ENCODE peak calls at places on chromosome 15, in seven cellular contexts. L is left ventricle myocardium inferior, G is right atrium auricular region, Q is foreskin fibroblast, W is ovary, O is WERI-Rb-1, Y is astrocyte of the cerebellum. X is an unnamed sample.

GRCh38 chr15:77738441-77739437 is 106.0 kb upstream of the LINGO1 start:
- DNase-seq in Q (no peak), L (no peak), Y (no peak), W (no peak), O (no peak), G (no peak), X (no peak)

GRCh38 chr15:72136170-72137051 is 18.2 kb downstream of the SENP8 start:
- DNase-seq in O (no peak), G (no peak), L (no peak), Y (peak), Q (no peak), W (no peak), X (no peak)

GRCh38 chr15:28043625-28044520 is 55.2 kb downstream of the OCA2 start:
- DNase-seq in Y (no peak), O (no peak), L (no peak), Q (no peak), W (no peak), G (no peak), X (no peak)

GRCh38 chr15:90264649-90265048 is 823 bp upstream of the NGRN start:
- DNase-seq in W (no peak), O (no peak), L (no peak), Q (no peak), G (no peak), Y (no peak), X (no peak)

GRCh38 chr15:67167131-67167530 is 87.3 kb downstream of the AAGAB start:
- DNase-seq in L (no peak), W (no peak), O (no peak), Y (no peak), Q (no peak), G (no peak), X (no peak)

GRCh38 chr15:48778338-48778730 is 32.5 kb downstream of the CEP152 start:
- DNase-seq in Q (no peak), L (no peak), W (no peak), Y (no peak), G (no peak), O (no peak), X (no peak)

GRCh38 chr15:48802257-48802656 is 8.6 kb downstream of the CEP152 start:
- DNase-seq in O (no peak), G (no peak), Q (no peak), W (no peak), L (no peak), Y (no peak), X (no peak)

GRCh38 chr15:73994912-73995622 is 551 bp downstream of the PML start:
- DNase-seq in Y (no peak), G (peak), O (no peak), W (peak), Q (no peak), L (no peak), X (peak)

GRCh38 chr15:98823012-98823458 is 174.7 kb downstream of the IGF1R start:
- DNase-seq in W (no peak), G (no peak), Q (peak), L (no peak), O (no peak), Y (peak), X (no peak)

GRCh38 chr15:90638241-90638691 is 78.9 kb upstream of the BLM start:
- DNase-seq in Y (no peak), Q (no peak), W (no peak), L (no peak), G (no peak), O (peak), X (no peak)

GRCh38 chr15:53869044-53869805 is 109.0 kb upstream of the UNC13C start:
- DNase-seq in Y (no peak), L (no peak), O (peak), G (no peak), W (no peak), Q (no peak), X (no peak)

GRCh38 chr15:71752604-71753289 is 57.6 kb upstream of the NR2E3 start:
- DNase-seq in G (no peak), W (no peak), Y (peak), L (no peak), O (peak), Q (peak), X (no peak)

DNA sequence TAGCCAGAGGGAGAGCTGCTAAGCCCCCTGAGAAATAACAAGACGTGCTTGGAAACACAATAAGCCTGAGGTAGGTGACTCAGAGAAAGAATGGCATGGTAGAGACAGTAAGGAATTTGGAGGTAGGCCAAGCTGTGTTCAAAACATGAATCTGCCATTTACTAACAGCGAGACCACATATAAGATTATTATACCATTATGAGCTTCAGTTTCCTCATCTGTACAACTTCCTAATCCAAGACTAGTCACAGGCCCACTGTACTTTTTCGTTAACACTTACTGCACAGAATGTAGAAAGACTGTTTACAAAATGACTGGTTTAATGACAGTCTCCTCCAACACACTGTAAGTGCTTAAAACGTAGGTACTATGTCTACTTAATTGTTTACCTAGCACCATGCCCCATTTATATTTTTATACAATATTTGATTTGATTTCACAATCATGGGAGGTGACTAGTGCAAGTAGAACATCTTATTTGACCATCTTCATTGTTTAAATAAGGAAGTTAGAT is 25.7 kb downstream of the ATOSA start:
- DNase-seq in Q (peak), G (no peak), L (no peak), Y (peak), W (no peak), O (no peak), X (no peak)
- H3K4me3 ChIP-seq in Q (no peak), G (no peak), L (no peak), Y (no peak), W (no peak), O (no peak), X (no peak)

DNA sequence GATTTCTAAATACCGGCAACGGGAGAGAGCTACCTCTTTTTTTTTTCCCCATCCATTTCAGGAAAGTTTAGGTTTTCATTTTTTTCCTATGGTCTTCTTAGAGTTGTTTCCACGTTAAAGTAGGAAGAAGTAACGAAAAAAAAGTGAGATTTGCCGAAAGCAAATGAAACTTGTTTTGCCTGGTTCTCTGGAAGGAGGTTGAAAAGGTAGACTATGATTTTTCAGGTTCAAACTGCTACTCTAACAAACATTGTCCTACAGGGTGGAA is 18.6 kb upstream of the CHD2 start:
- DNase-seq in Q (no peak), G (no peak), O (no peak), W (no peak), L (no peak), Y (no peak), X (no peak)
- H3K4me3 ChIP-seq in Q (no peak), G (peak), O (no peak), W (peak), L (peak), Y (peak), X (peak)

GRCh38 chr15:76150508-76150907 is 90.7 kb downstream of the TMEM266 start:
- DNase-seq in O (no peak), L (no peak), G (no peak), Q (no peak), Y (no peak), W (no peak), X (no peak)

GRCh38 chr15:76152197-76152596 is 92.4 kb downstream of the TMEM266 start:
- DNase-seq in Q (no peak), L (no peak), O (no peak), G (no peak), Y (no peak), W (no peak), X (no peak)

GRCh38 chr15:76151599-76151974 is 91.8 kb downstream of the TMEM266 start:
- DNase-seq in Y (no peak), L (no peak), Q (no peak), O (no peak), W (no peak), G (no peak), X (no peak)

GRCh38 chr15:76149291-76149910 is 89.6 kb downstream of the TMEM266 start:
- DNase-seq in Y (no peak), O (no peak), Q (no peak), L (no peak), G (no peak), W (no peak), X (no peak)

DNA sequence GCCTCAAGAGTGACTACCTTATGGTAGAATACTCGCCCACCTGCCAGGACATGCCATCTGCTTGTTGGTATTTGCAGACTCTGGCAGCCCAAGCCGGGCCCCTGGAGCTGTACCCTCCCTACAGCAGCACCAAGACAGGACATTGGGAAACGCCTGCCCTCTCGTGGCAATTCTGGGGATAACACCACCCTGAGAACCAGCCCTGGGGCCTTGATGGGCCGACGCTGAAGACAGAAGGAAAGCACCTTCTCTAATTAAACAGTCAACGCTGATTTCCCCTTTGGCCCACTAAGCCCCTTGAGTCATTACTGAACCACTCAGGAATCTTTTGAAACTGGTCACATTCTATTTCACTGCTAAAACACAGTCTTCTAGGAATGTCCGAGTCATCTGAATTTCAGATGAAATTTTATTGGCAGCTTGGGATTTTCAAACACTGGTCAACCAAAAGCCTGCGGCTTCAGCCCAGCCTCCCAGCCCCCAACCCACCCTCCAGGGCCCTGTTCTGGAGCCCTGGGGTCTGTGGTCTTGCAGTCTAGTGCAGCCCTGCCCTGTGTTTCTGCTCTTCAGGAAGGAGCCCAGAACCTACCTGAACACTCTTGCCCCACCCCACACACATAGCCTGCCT is 91.3 kb downstream of the TMEM266 start:
- DNase-seq in O (peak), Q (peak), W (peak), Y (peak), G (peak), L (peak), X (no peak)
- H3K4me3 ChIP-seq in O (no peak), Q (no peak), W (no peak), Y (no peak), G (no peak), L (peak), X (no peak)

DNA sequence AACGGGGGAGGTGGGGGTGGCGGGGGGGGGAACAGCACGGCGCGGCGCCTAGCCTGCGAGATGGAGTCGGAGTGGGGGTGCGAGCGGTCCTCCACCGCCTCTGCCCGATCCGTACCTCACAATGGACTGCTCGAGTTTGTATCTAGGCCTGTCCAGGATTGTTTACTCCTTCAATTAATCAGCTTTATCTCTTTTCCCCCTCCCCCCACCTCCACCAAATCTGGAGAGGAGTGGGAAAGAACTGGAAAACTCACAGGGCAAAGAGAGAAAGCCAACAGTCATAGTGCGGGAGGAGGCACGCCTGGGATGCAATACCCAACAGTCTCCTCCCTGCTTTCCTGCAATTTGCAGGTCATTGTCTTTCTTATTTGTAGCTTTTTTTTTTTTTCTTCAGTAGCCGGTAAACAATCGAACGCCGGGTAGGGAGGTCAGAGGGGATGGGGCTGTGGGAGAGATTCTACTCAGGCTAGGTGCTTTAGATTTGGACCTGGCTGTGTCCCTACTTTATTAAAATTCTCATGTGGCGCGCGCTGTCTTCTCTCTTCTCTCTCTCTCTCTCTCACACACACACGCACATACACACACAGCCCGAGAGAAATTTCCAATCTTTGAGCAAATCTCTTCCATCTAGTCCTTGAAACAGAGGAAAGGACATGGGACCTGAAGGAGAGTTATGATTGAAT is 6.9 kb upstream of the MEIS2 start:
- DNase-seq in O (peak), G (no peak), L (no peak), Q (no peak), Y (no peak), W (no peak), X (no peak)
- H3K4me3 ChIP-seq in O (peak), G (peak), L (peak), Q (no peak), Y (no peak), W (peak), X (peak)

GRCh38 chr15:44736261-44736765 is at the start of gene TRIM69:
- DNase-seq in Y (no peak), L (no peak), G (no peak), W (no peak), Q (no peak), O (no peak), X (no peak)

GRCh38 chr15:44738340-44738984 is 2.1 kb downstream of the TRIM69 start:
- DNase-seq in L (no peak), G (no peak), Q (no peak), Y (peak), W (no peak), O (no peak), X (no peak)

GRCh38 chr15:44734839-44735481 is 1.4 kb upstream of the TRIM69 start:
- DNase-seq in L (no peak), G (no peak), Q (no peak), O (no peak), Y (no peak), W (no peak), X (no peak)

DNA sequence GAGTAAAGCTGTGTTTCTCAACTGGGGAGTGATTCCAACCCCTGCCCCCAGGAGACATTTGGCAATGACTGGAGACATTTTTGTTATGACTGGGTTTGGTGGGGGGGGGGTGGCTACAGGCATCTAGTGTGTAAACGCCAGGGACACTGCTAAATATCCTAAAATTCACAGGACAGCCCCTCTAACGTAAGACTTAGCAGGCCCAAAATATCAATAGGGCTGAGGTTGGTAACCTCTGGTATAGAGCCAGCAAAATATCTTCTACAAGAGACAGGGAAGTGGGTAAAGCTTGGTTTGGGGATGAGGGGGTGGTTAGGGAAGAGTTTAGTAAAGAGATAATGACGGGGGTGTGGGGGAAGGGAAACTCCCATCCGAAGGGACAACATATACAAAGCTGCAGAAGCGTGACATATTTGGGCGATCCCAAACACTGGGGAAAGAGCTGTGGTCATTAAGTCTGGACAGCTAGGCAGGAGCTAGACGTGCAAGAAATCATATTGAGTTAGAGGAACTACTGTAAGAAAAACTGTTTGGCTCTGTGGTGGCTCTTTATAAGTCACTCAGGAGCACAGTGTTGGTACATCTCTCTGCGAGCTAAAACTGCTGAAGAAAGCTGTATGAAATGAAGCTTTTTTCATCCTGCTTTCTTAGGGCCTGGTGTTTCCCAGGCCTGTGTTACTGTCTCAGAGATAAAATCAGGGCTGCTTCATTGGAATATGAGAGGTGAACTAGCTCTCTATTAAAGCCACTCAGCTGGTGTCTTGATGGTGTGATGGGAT is 657 bp upstream of the TRIM69 start:
- DNase-seq in Y (no peak), O (no peak), W (peak), L (peak), G (peak), Q (no peak), X (no peak)
- H3K4me3 ChIP-seq in Y (no peak), O (no peak), W (no peak), L (no peak), G (no peak), Q (no peak), X (no peak)

GRCh38 chr15:81298606-81299005 is 25.3 kb downstream of the STARD5 start:
- DNase-seq in O (no peak), Y (no peak), L (no peak), Q (no peak), G (no peak), W (no peak), X (no peak)

GRCh38 chr15:81301815-81302399 is 22.0 kb downstream of the STARD5 start:
- DNase-seq in Q (no peak), L (no peak), Y (no peak), W (no peak), G (no peak), O (no peak), X (no peak)

GRCh38 chr15:81297580-81298575 is 26.1 kb downstream of the STARD5 start:
- DNase-seq in G (no peak), O (no peak), Y (no peak), Q (no peak), L (no peak), W (no peak), X (no peak)

GRCh38 chr15:81301385-81301784 is 22.6 kb downstream of the STARD5 start:
- DNase-seq in Q (no peak), W (no peak), G (no peak), O (no peak), Y (no peak), L (no peak), X (no peak)

GRCh38 chr15:81299630-81300273 is 24.2 kb downstream of the STARD5 start:
- DNase-seq in Q (no peak), O (no peak), G (no peak), W (no peak), L (no peak), Y (no peak), X (no peak)
- H3K4me3 ChIP-seq in Q (no peak), O (no peak), G (no peak), W (no peak), L (peak), Y (no peak), X (no peak)